ENCODE peak calls at places on chromosomes 4 and X, in six cellular contexts. B is GM12878, Q is K562, X is endothelial cell of umbilical vein, W is A549, J is HepG2. H is an unnamed sample.

GRCh38 chrX:96833333-96833732 is 50.4 kb upstream of the RPA4 start:
- DNase-seq in B (no peak), Q (no peak), X (no peak), W (no peak), J (no peak), H (no peak)

GRCh38 chr4:158159718-158160094 is 13.1 kb downstream of the GASK1B start:
- DNase-seq in B (no peak), Q (no peak), X (peak), W (no peak), J (no peak), H (no peak)

GRCh38 chr4:1401409-1402020 is 4.7 kb downstream of the NKX1-1 start:
- DNase-seq in B (no peak), Q (no peak), X (no peak), W (no peak), J (no peak), H (no peak)

GRCh38 chr4:7650606-7651400 is 216.1 kb upstream of the PSAPL1 start:
- DNase-seq in B (no peak), Q (peak), X (no peak), W (no peak), J (no peak), H (no peak)

GRCh38 chr4:1061747-1062146 is 50.3 kb downstream of the FGFRL1 start:
- DNase-seq in B (no peak), Q (no peak), X (no peak), W (no peak), J (no peak), H (no peak)

GRCh38 chrX:5726246-5726645 is 502.4 kb downstream of the NLGN4X start:
- DNase-seq in B (no peak), Q (no peak), X (no peak), W (no peak), J (no peak), H (peak)

GRCh38 chr4:96598465-96598864 is 758.6 kb downstream of the PDHA2 start:
- DNase-seq in B (no peak), Q (no peak), X (no peak), W (no peak), J (no peak), H (no peak)

GRCh38 chr4:48058620-48059530 is 42.3 kb downstream of the NIPAL1 start:
- DNase-seq in B (no peak), Q (no peak), X (no peak), W (no peak), J (no peak), H (no peak)

GRCh38 chr4:78673258-78673817 is 102.8 kb upstream of the BMP2K start:
- DNase-seq in B (no peak), Q (no peak), X (no peak), W (no peak), J (no peak), H (no peak)

GRCh38 chrX:141341341-141341740 is 99.0 kb upstream of the SPANXC start:
- DNase-seq in B (no peak), Q (no peak), X (peak), W (peak), J (no peak), H (no peak)

GRCh38 chr4:185304944-185305690 is 90.6 kb downstream of the LRP2BP start:
- DNase-seq in B (peak), Q (no peak), X (peak), W (peak), J (peak), H (peak)

GRCh38 chr4:142036795-142037583 is 400.6 kb downstream of the IL15 start:
- DNase-seq in B (no peak), Q (no peak), X (peak), W (peak), J (no peak), H (no peak)

DNA sequence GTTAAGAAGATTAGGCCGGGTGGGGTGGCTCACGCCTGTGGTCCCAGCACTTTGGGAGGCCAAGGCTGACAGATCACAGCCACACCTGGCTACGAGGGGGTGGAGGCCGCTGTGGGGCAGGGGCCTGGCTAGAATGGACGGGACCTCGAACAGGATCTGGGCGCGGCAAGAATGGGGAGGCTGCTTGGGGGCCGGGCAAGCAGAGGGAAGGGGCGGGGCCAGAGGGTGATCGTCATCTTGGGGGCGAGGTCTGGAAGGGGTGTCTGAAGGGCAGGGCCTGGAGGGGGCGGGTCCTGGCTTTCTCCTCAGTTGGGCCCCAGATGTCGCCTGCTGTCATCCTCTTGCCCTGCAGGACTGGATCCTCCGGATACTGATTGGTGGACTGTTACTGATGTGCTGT is 57.3 kb upstream of the ENPEP start:
- DNase-seq in B (no peak), Q (peak), X (no peak), W (no peak), J (no peak), H (no peak)
- TF ChIP-seq MYC in B (no peak), Q (no peak), X (no peak), W (no peak), J (no peak), H (no peak)

GRCh38 chr4:46999584-46999983 is 6.2 kb upstream of the GABRA4 start:
- DNase-seq in B (no peak), Q (no peak), X (no peak), W (no peak), J (no peak), H (no peak)

GRCh38 chr4:47000406-47000805 is 7.0 kb upstream of the GABRA4 start:
- DNase-seq in B (no peak), Q (no peak), X (no peak), W (no peak), J (no peak), H (no peak)

GRCh38 chr4:47002593-47002992 is 9.2 kb upstream of the GABRA4 start:
- DNase-seq in B (no peak), Q (no peak), X (no peak), W (no peak), J (no peak), H (no peak)
- TF ChIP-seq CTCF in B (no peak), Q (no peak), X (no peak), W (no peak), J (no peak), H (no peak)

GRCh38 chrX:68881911-68882310 is 53.1 kb downstream of the EFNB1 start:
- DNase-seq in B (no peak), Q (no peak), X (no peak), W (no peak), J (no peak), H (no peak)
- TF ChIP-seq MAX in B (no peak), Q (no peak), X (no peak), W (no peak), J (no peak), H (no peak)

DNA sequence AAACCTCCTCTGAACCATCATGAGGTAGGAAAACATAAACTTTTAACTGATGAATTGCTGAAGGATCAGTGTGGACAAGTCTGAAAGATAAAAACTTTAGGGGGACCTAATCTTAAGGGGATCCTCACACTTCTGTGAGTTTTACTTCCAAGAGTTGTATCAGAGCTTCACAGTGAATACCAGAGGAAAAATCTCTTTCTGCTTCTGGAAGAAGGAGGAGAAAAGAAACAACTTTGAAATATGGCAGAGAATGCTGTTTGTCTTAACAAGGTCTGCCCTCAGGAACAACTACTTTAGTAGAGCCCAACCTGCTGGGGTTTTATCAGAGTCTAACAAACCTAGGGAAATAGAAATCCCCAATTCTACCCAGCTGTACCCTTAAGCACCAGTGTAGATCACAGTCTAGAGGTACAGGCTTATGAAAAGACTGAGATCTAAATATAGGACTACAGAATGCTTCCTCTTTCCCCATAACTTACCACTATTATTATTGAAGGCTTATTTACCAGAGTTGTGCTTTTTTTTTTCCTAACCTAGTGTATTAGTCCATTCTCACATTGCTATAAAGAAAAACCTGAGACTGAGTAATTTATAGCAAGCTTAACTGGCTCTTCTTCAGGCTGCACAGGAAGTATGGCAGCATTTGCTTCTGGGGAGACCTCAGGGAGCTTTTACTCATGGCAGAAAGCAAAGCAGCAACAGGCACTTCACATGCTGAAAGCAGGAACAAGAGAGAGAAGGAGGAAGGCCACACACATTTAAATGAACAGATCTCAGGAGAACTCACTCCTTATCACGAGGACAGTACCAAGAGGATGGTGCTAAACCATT is 167.9 kb downstream of the CAMK2D start:
- DNase-seq in B (peak), Q (no peak), X (no peak), W (no peak), J (no peak), H (no peak)
- TF ChIP-seq MYC in B (no peak), Q (no peak), X (no peak), W (no peak), J (no peak), H (no peak)

H was measured in NB4.